ENCODE peak calls at places on chromosome X, in seven cellular contexts. M is posterior cingulate gyrus, T is foreskin fibroblast, C is AG08396, G is NCI-H1092, I is WTC11, A is ureter. S is an unnamed sample.
A peak's percentile ranks its signal among the peaks of the same experiment; 100 is the strongest.

GRCh38 chrX:96776966-96777365 is 92.3 kb downstream of the DIAPH2 start:
- DNase-seq in C (peak; percentile 3), A (no peak), G (no peak), M (no peak), I (no peak), T (no peak), S (no peak)

GRCh38 chrX:34978171-34978570 is 35.6 kb downstream of the FAM47B start:
- DNase-seq in G (no peak), M (no peak), T (no peak), A (no peak), C (no peak), I (no peak), S (no peak)

GRCh38 chrX:39894626-39895025 is 203.1 kb downstream of the BCOR start:
- DNase-seq in C (no peak), M (no peak), T (no peak), G (no peak), A (no peak), I (no peak), S (no peak)

GRCh38 chrX:78066110-78066509 is 37.9 kb upstream of the PGK1 start:
- DNase-seq in G (no peak), I (no peak), C (no peak), M (no peak), A (no peak), T (no peak), S (no peak)

GRCh38 chrX:44072631-44073030 is 99.4 kb upstream of the NDP start:
- DNase-seq in T (no peak), G (no peak), M (no peak), A (no peak), C (no peak), I (no peak), S (no peak)

GRCh38 chrX:40098264-40099045 is 697 bp upstream of the BCOR start:
- DNase-seq in C (peak; percentile 57), M (no peak), A (no peak), T (no peak), I (peak; percentile 51), G (peak; percentile 73), S (peak; percentile 38)

GRCh38 chrX:154458954-154459829 is 1.1 kb downstream of the PLXNA3 start:
- DNase-seq in I (no peak), M (no peak), A (no peak), T (no peak), C (peak; percentile 59), G (peak; percentile 32), S (peak; percentile 23)

GRCh38 chrX:39896951-39897740 is 200.6 kb downstream of the BCOR start:
- DNase-seq in M (no peak), G (no peak), I (peak; percentile 49), A (peak; percentile 65), T (peak; percentile 66), C (peak; percentile 75), S (no peak)

GRCh38 chrX:77785400-77785745 is 643 bp downstream of the ATRX start:
- DNase-seq in T (no peak), M (no peak), G (no peak), A (no peak), C (peak; percentile 27), I (peak; percentile 10), S (no peak)